ENCODE peak calls at places on chromosome 7, in nine cellular contexts. Q, U, J, G, X, F, V, B and H are unnamed samples.

GRCh38 chr7:158761945-158762344 is 57.3 kb upstream of the NCAPG2 start:
- DNase-seq in Q (no peak), U (no peak), J (no peak), G (no peak), X (no peak), F (no peak), V (no peak), B (no peak), H (no peak)

GRCh38 chr7:48718731-48719387 is 205.5 kb upstream of the CDC14C start:
- DNase-seq in Q (no peak), U (no peak), J (peak), G (no peak), X (peak), F (no peak), V (no peak), B (no peak), H (no peak)

GRCh38 chr7:151923097-151923876 is 33.0 kb upstream of the GALNTL5 start:
- DNase-seq in Q (peak), U (no peak), J (no peak), G (no peak), X (no peak), F (no peak), V (no peak), B (no peak), H (no peak)

GRCh38 chr7:133301444-133301843 is 48.6 kb downstream of the EXOC4 start:
- DNase-seq in Q (no peak), U (no peak), J (no peak), G (no peak), X (no peak), F (no peak), V (no peak), B (no peak), H (no peak)

GRCh38 chr7:30920584-30921539 is 9.2 kb downstream of the AQP1 start:
- DNase-seq in Q (no peak), U (no peak), J (peak), G (peak), X (no peak), F (peak), V (peak), B (no peak), H (peak)

GRCh38 chr7:53191296-53191695 is 155.9 kb downstream of the POM121L12 start:
- DNase-seq in Q (no peak), U (no peak), J (no peak), G (no peak), X (no peak), F (no peak), V (no peak), B (no peak), H (no peak)

GRCh38 chr7:132190683-132191082 is 385.6 kb downstream of the PLXNA4 start:
- DNase-seq in Q (no peak), U (no peak), J (no peak), G (no peak), X (no peak), F (no peak), V (no peak), B (no peak), H (no peak)

GRCh38 chr7:1638113-1638726 is 31.9 kb upstream of the ELFN1 start:
- DNase-seq in Q (peak), U (no peak), J (no peak), G (no peak), X (no peak), F (no peak), V (no peak), B (no peak), H (no peak)

GRCh38 chr7:95501261-95501816 is 15.6 kb downstream of the ASB4 start:
- DNase-seq in Q (no peak), U (no peak), J (peak), G (no peak), X (peak), F (no peak), V (peak), B (peak), H (no peak)

GRCh38 chr7:29811597-29811996 is 5.3 kb downstream of the WIPF3 start:
- DNase-seq in Q (no peak), U (no peak), J (no peak), G (no peak), X (peak), F (no peak), V (no peak), B (no peak), H (no peak)

GRCh38 chr7:116230191-116231005 is 20.1 kb downstream of the TES start:
- DNase-seq in Q (no peak), U (no peak), J (no peak), G (no peak), X (no peak), F (no peak), V (no peak), B (no peak), H (no peak)

GRCh38 chr7:45434404-45434803 is 139.8 kb upstream of the ADCY1 start:
- DNase-seq in Q (no peak), U (no peak), J (no peak), G (no peak), X (no peak), F (no peak), V (no peak), B (no peak), H (no peak)

GRCh38 chr7:20964214-20964613 is 177.5 kb upstream of the SP8 start:
- DNase-seq in Q (no peak), U (no peak), J (no peak), G (no peak), X (peak), F (no peak), V (no peak), B (no peak), H (no peak)

GRCh38 chr7:65448824-65449504 is 75.3 kb downstream of the ZNF92 start:
- DNase-seq in Q (no peak), U (no peak), J (peak), G (no peak), X (no peak), F (no peak), V (peak), B (no peak), H (no peak)

GRCh38 chr7:20359397-20359963 is 28.8 kb downstream of the ITGB8 start:
- DNase-seq in Q (no peak), U (no peak), J (no peak), G (no peak), X (no peak), F (no peak), V (no peak), B (no peak), H (no peak)

GRCh38 chr7:17971392-17971791 is 31.1 kb upstream of the SNX13 start:
- DNase-seq in Q (no peak), U (no peak), J (peak), G (no peak), X (no peak), F (no peak), V (peak), B (no peak), H (no peak)

GRCh38 chr7:30351724-30352123 is 67.3 kb downstream of the ZNRF2 start:
- DNase-seq in Q (no peak), U (no peak), J (no peak), G (no peak), X (no peak), F (no peak), V (no peak), B (no peak), H (no peak)

GRCh38 chr7:66110861-66111260 is 3.8 kb upstream of the CRCP start:
- DNase-seq in Q (no peak), U (no peak), J (peak), G (no peak), X (peak), F (no peak), V (peak), B (no peak), H (no peak)

GRCh38 chr7:1859266-1860035 is 189.4 kb downstream of the ELFN1 start:
- DNase-seq in Q (no peak), U (no peak), J (no peak), G (no peak), X (no peak), F (no peak), V (no peak), B (no peak), H (no peak)

GRCh38 chr7:52854681-52855080 is 180.8 kb upstream of the POM121L12 start:
- DNase-seq in Q (no peak), U (no peak), J (no peak), G (no peak), X (no peak), F (no peak), V (no peak), B (no peak), H (no peak)

GRCh38 chr7:36137754-36138153 is 15.3 kb upstream of the EEPD1 start:
- DNase-seq in Q (no peak), U (no peak), J (no peak), G (no peak), X (no peak), F (no peak), V (no peak), B (no peak), H (no peak)